ENCODE peak calls at places on chromosomes 5 and 9, in four cellular contexts. P, F, X and C are unnamed samples.

GRCh38 chr9:32627394-32627954 is 8.0 kb downstream of the TAF1L start:
- DNase-seq in P (no peak), X (no peak), F (no peak), C (no peak)

GRCh38 chr5:90865194-90865593 is 306.6 kb downstream of the ADGRV1 start:
- DNase-seq in P (no peak), X (no peak), F (no peak), C (no peak)

GRCh38 chr9:133869674-133870419 is 122.3 kb downstream of the VAV2 start:
- DNase-seq in F (no peak), P (no peak), X (no peak), C (no peak)

GRCh38 chr9:69028754-69029153 is 6.8 kb upstream of the FXN start:
- DNase-seq in F (no peak), X (no peak), P (no peak), C (no peak)

GRCh38 chr5:158060216-158060615 is 201.3 kb upstream of the CLINT1 start:
- DNase-seq in F (no peak), X (no peak), P (no peak), C (no peak)

GRCh38 chr5:121667292-121667691 is 184.4 kb upstream of the FTMT start:
- DNase-seq in F (no peak), X (no peak), P (no peak), C (no peak)

GRCh38 chr9:101514056-101514455 is 19.6 kb upstream of the RNF20 start:
- DNase-seq in X (no peak), F (peak), P (peak), C (no peak)

GRCh38 chr9:132424857-132425702 is 15.1 kb downstream of the CFAP77 start:
- DNase-seq in P (no peak), F (no peak), X (no peak), C (peak)

GRCh38 chr9:91386765-91387164 is 25.0 kb upstream of the AUH start:
- DNase-seq in P (no peak), F (no peak), X (no peak), C (no peak)

GRCh38 chr9:71748280-71748743 is 20.0 kb downstream of the CEMIP2 start:
- DNase-seq in X (no peak), P (peak), F (peak), C (no peak)

GRCh38 chr5:56272765-56273164 is 39.6 kb upstream of the ANKRD55 start:
- DNase-seq in P (no peak), F (no peak), X (no peak), C (no peak)

DNA sequence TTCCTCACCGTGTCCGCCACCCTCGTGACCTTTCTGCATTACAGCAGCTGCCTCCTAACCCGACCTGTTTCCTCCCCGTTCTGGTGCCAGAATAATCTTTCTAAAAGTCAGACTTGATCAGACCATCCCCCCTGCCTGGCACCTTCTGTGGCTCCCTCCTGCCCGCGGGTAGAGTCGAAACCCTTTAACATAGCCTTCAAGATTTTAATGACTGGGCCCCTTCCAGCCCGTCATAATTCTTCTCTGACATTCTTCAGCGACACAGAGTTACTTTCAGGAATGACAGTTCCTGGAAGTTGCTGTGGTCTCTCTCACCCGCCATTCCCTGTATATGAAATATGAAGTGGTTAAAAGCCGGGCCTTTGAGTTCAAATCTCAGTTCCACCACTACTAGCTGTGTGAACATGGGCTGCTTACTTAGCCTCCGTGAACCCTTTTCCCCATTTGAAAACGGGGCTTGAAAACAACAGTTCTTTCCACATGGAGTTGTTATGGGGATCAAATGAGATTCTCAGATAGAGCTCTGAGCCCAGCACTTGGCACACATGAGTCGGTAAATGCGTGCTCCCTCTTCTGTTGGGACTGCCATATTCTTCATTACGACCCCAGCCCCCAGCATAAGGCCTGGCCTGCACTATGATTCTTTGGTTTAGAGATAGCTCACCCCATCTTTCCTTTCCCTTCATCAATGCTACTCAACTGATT is 715 bp downstream of the NANS start:
- DNase-seq in X (no peak), P (peak), F (peak), C (no peak)
- H4K91ac ChIP-seq in X (no peak), P (no peak), F (peak), C (no peak)

GRCh38 chr5:141841781-141842180 is 36.4 kb downstream of the PCDH1 start:
- DNase-seq in F (no peak), X (no peak), P (no peak), C (no peak)
- H4K91ac ChIP-seq in F (no peak), X (peak), P (no peak), C (no peak)

DNA sequence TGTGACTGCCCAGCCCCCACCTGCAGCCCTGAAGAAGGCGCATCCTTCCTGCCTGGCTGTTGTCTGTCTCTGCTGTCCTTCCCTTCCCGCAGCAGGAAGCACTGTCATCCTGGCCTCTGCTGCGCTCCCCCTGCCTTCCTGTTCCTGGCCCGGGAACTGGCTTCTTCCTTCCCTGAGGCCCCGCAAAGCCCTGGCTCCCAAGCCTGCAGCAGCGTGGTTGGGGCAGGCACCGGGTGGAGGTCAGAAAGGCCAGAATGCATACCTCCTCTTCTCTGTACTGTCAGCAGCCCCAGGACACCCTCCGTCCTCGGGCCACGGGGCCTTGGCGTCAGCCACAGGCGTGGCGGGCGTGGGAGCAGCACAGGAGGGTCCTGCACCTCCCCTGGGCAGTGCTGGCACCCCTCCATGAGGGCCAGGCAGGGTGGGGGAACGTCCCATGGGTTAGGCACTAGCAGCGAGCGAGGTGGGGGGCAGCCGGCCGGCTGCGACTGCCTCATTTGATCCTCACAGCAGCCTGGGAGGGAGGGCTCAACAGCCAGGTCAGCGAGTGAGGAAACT is 9.6 kb downstream of the FLT4 start:
- DNase-seq in P (no peak), F (no peak), X (peak), C (no peak)
- H4K91ac ChIP-seq in P (no peak), F (no peak), X (no peak), C (peak)

GRCh38 chr9:4167040-4167671 is 132.7 kb downstream of the GLIS3 start:
- DNase-seq in X (no peak), F (peak), P (no peak), C (no peak)
- H4K91ac ChIP-seq in X (no peak), F (no peak), P (no peak), C (no peak)

GRCh38 chr5:134070648-134070978 is 43.9 kb upstream of the TCF7 start:
- DNase-seq in F (peak), P (peak), X (no peak), C (no peak)

GRCh38 chr5:134071850-134072207 is 42.7 kb upstream of the TCF7 start:
- DNase-seq in X (no peak), P (no peak), F (no peak), C (no peak)

GRCh38 chr5:134070979-134071849 is 43.3 kb upstream of the TCF7 start:
- DNase-seq in P (no peak), X (peak), F (no peak), C (peak)

GRCh38 chr5:134073404-134073803 is 41.1 kb upstream of the TCF7 start:
- DNase-seq in P (no peak), X (no peak), F (peak), C (no peak)

DNA sequence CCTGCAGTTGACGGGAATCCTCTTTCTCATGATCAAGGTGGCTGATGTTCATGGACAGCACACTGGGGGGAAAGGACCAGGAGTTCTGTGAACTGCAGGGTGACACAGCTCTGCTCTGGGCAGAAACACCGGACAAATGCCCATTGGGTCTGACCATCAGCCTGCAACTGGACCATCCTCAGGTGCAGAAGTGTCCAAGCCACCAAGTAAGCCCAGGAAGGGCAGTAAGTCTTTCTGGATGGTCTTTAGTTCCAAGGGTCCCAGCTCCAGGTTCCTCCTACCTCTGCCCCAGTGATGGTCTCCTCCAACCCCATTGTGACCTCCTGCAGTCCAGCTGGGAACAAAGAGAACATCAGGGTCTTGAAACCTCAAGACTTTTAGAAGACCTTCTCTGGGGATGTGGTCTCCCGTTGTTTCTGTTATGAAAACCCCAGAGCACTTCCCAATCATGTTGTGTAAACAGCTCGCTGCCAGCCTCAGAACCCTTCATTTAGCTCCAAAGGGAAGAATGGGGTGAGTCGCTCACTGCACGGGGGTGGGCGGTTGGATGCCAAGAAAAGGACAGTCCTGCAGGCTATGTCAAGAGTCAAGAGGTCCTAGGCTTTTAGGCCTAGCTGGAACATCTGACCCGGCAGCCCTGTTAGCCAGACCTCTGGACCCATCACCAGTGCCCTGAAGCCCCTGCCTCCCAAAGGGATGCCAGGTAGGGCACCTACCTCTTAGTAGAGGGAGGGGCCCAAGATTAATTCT is 41.8 kb upstream of the TCF7 start:
- DNase-seq in P (no peak), F (no peak), X (no peak), C (no peak)
- H4K91ac ChIP-seq in P (no peak), F (no peak), X (no peak), C (no peak)

GRCh38 chr5:116652196-116652729 is 77.6 kb upstream of the SEMA6A start:
- DNase-seq in P (peak), F (peak), X (peak), C (peak)
- H4K91ac ChIP-seq in P (no peak), F (no peak), X (no peak), C (no peak)

DNA sequence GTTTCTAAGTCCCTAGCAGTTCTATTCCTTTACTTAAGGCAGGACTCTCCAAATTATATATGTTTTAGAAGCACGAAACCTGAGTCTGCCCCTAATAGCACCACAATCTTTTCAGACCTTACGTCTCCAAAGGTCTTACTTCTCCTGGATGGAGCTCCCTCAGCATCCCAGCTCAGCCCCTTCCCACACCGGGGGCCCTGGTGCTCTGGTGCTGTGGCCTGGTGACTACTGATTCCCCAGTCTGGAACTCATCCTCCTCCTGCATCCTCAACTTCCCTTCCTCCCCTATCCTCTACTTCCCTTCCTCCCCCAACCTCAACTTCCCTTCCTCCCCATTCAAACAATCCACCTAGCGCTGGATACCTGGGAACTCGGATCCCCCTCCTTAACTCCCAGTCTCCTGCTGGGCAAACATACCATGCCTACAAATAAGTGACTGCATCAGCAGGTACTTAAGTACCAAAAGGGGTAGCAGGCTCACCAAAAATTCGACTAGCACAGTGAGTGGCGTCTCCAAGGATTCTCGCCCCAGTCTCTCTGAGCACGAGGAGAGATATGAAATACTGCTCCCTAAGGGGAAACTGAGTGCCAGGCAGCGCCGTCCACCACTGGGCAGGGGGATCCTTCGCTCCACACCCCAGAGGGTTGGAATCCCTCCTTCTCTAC is 848 bp downstream of the IGFBPL1 start:
- DNase-seq in F (no peak), X (no peak), P (no peak), C (no peak)
- H4K91ac ChIP-seq in F (no peak), X (no peak), P (no peak), C (no peak)

GRCh38 chr5:68883441-68883840 is 210.4 kb upstream of the SLC30A5 start:
- DNase-seq in P (no peak), F (no peak), X (peak), C (no peak)
- H4K91ac ChIP-seq in P (no peak), F (no peak), X (no peak), C (no peak)

GRCh38 chr5:126107381-126107780 is 315.8 kb upstream of the GRAMD2B start:
- DNase-seq in X (no peak), P (no peak), F (no peak), C (no peak)
- H4K91ac ChIP-seq in X (no peak), P (no peak), F (no peak), C (no peak)